ENCODE peak calls at places on chromosomes 7 and 10, in seven cellular contexts. C, K, G, I, O, X and H are unnamed samples.

GRCh38 chr7:27925573-27926201 is 185.7 kb downstream of the TAX1BP1 start:
- DNase-seq in C (no peak), K (no peak), G (no peak), I (no peak), O (no peak), X (no peak), H (no peak)

GRCh38 chr10:132168571-132169030 is 18.1 kb upstream of the DPYSL4 start:
- DNase-seq in C (no peak), K (no peak), G (no peak), I (no peak), O (no peak), X (no peak), H (no peak)

GRCh38 chr7:97798036-97799019 is 66.4 kb downstream of the TAC1 start:
- DNase-seq in C (no peak), K (no peak), G (no peak), I (no peak), O (no peak), X (no peak), H (no peak)

GRCh38 chr7:44235582-44236332 is 35.0 kb downstream of the YKT6 start:
- DNase-seq in C (no peak), K (no peak), G (no peak), I (no peak), O (no peak), X (no peak), H (no peak)

GRCh38 chr7:124489925-124490324 is 275.7 kb downstream of the GPR37 start:
- DNase-seq in C (no peak), K (no peak), G (no peak), I (no peak), O (no peak), X (no peak), H (no peak)

GRCh38 chr10:371515-371914 is 236.3 kb downstream of the ZMYND11 start:
- DNase-seq in C (no peak), K (peak; percentile 50), G (no peak), I (no peak), O (no peak), X (no peak), H (no peak)

GRCh38 chr7:43869018-43869897 is at the start of gene MRPS24:
- DNase-seq in C (peak; percentile 98), K (peak; percentile 97), G (peak; percentile 95), I (peak; percentile 92), O (peak; percentile 86), X (peak; percentile 93), H (peak; percentile 93)

GRCh38 chr7:45869426-45869825 is 3.5 kb downstream of the CCDC201 start:
- DNase-seq in C (no peak), K (no peak), G (no peak), I (no peak), O (no peak), X (peak; percentile 57), H (no peak)

GRCh38 chr10:27513451-27514191 is 9.5 kb downstream of the RAB18 start:
- DNase-seq in C (no peak), K (no peak), G (no peak), I (no peak), O (peak; percentile 63), X (peak; percentile 57), H (no peak)

GRCh38 chr7:7829667-7830066 is 111.3 kb upstream of the RPA3 start:
- DNase-seq in C (no peak), K (no peak), G (no peak), I (no peak), O (no peak), X (no peak), H (no peak)

GRCh38 chr7:101125989-101126650 is 784 bp upstream of the SERPINE1 start:
- DNase-seq in C (peak; percentile 67), K (peak; percentile 79), G (no peak), I (no peak), O (no peak), X (peak; percentile 88), H (no peak)

GRCh38 chr10:115861864-115862263 is 411.1 kb downstream of the GFRA1 start:
- DNase-seq in C (no peak), K (no peak), G (no peak), I (no peak), O (no peak), X (peak; percentile 5), H (no peak)

GRCh38 chr7:140060788-140061606 is 1.8 kb downstream of the PARP12 start:
- DNase-seq in C (peak; percentile 28), K (peak; percentile 74), G (no peak), I (no peak), O (no peak), X (peak; percentile 47), H (no peak)

GRCh38 chr7:50149364-50149763 is 56.3 kb upstream of the ZPBP start:
- DNase-seq in C (no peak), K (no peak), G (no peak), I (no peak), O (no peak), X (no peak), H (no peak)

GRCh38 chr10:100655760-100656421 is 89.5 kb upstream of the PAX2 start:
- DNase-seq in C (no peak), K (no peak), G (no peak), I (no peak), O (no peak), X (no peak), H (no peak)

GRCh38 chr7:129612112-129613015 is 844 bp downstream of the NRF1 start:
- DNase-seq in C (peak; percentile 76), K (peak; percentile 88), G (peak; percentile 23), I (no peak), O (no peak), X (peak; percentile 61), H (no peak)

GRCh38 chr7:85184599-85185354 is 2.1 kb downstream of the SEMA3D start:
- DNase-seq in C (no peak), K (no peak), G (peak; percentile 49), I (no peak), O (no peak), X (peak; percentile 69), H (no peak)

GRCh38 chr7:95303501-95303900 is 20.8 kb downstream of the PON1 start:
- DNase-seq in C (no peak), K (no peak), G (no peak), I (no peak), O (no peak), X (no peak), H (no peak)

GRCh38 chr10:61664985-61665384 is 2.3 kb downstream of the CABCOCO1 start:
- DNase-seq in C (no peak), K (no peak), G (no peak), I (no peak), O (no peak), X (no peak), H (no peak)

GRCh38 chr10:61663466-61663865 is 737 bp downstream of the CABCOCO1 start:
- DNase-seq in C (no peak), K (no peak), G (no peak), I (no peak), O (no peak), X (no peak), H (no peak)

DNA sequence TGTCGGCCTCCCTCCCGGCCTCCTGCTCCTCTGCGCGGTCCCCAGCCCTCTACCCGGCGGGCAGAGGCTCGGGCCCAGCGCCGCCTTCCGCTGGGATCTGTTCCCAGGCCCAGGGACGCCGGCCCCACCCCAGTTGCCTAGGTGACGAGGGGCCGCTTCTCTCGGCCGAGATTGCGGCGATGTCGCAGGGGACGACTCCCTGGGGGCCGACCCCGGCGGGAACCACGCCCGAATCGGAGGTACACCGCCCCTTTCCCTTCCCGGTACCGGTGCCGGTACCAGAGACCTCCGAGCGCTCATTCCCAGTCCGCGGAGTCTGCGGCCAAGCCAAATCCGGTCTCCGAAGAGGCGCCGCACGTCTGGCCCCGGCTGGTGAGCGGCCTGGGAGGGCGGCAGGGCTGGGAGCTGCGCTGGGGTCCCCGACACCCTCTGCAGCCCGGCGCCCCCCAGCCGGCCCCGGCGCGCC is at the start of gene CABCOCO1:
- DNase-seq in C (no peak), K (peak; percentile 83), G (peak; percentile 70), I (no peak), O (no peak), X (peak; percentile 47), H (no peak)
- TF ChIP-seq CTCF in C (no peak), K (no peak), G (no peak), I (peak; percentile 26), O (peak; percentile 35), X (no peak), H (no peak)

DNA sequence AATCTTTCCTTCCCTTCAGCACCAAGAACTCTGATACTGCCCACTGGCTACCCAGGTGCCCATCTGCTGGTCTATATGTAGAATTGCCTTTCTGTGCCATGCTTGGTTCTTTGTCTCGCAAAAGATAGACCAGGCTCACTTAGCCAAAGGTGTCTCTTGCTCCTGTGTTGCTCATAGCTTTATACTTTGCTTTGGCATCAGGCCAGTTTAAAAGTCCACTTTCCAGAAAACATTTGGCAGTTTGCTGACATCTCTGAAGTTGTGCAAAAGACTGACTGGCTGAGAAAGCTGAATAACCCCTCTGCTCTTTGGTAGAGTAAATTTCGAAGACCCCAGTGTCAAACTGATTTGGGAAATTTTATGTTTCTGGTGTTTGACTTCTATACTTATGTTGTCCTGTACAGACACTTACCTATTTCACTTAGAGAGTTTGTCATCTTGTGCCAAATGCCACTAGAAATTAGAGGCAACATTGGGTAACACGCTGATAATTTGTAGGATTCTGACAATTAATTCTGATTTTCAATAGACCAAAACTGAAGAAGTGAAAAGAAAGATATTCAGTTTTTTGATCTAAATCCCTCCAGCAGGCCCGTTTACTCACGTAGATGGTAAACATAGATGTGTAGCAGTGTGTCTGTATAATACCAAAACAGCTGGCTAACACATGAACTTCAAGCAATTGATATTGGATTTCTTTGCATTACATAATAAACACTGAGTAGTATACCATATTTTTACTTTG is 91.1 kb downstream of the CPED1 start:
- DNase-seq in C (no peak), K (no peak), G (no peak), I (no peak), O (no peak), X (peak; percentile 62), H (no peak)
- TF ChIP-seq CTCF in C (no peak), K (no peak), G (no peak), I (peak; percentile 16), O (peak; percentile 36), X (peak; percentile 34), H (no peak)

DNA sequence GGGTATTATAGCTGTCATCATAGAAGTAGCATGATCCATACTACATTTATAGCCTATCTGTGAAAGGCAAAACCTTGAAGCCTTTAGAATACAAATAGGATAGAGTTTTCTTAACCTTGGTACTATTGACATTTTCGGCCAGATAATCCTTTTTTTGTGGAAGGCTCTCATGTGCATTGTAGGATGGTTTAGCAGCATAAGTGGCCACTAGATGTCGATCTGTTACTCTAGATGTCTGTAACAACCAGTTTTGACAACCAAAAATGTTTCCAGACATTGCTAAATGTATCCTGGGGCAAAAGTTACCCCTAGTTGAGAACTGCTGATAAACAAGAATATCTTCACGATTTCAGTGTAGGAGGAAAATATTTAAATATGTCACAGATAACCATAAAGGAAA is 319.4 kb upstream of the GALNT17 start:
- DNase-seq in C (no peak), K (no peak), G (no peak), I (no peak), O (no peak), X (no peak), H (no peak)
- TF ChIP-seq CTCF in C (peak; percentile 28), K (no peak), G (no peak), I (no peak), O (peak; percentile 26), X (peak; percentile 32), H (no peak)

DNA sequence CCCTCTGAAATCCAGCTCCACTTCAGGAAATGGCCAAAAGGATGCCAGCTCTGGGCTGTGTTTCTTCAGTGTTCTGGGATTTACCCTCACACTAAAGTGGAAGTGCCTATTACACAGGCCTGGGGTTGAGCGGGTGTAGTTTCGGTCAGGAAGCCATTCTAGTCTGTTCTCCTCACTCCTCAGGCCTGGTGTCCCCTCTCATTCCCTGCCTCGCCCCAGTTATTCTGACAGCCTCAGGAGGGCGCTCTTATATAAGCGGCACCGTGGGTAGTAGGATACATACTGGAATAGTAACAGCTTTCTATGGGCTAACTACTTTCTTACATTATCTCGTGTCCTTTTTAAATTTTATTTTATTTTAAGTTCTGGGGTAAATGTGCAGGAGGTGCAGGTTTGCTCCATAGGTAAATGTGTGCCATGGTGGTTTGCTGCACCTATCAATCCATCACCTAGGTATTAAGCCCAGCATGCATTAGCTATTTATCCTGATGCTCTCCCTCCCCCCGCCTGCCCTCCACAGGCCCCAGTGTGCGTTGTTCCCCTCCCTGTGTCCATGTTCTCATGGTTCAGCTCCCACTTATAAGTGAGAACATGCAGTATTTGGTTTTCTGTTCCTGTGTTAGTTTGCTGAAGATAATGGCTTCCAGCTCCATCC is 12.2 kb upstream of the LGI1 start:
- DNase-seq in C (peak; percentile 43), K (no peak), G (peak; percentile 60), I (no peak), O (no peak), X (peak; percentile 41), H (no peak)
- TF ChIP-seq CTCF in C (peak; percentile 35), K (no peak), G (peak; percentile 37), I (peak; percentile 47), O (peak; percentile 39), X (peak; percentile 43), H (peak; percentile 17)